ENCODE peak calls at places on chromosomes 16 and 17, in six cellular contexts. W, R, V, J, Y and K are unnamed samples.
A peak's percentile ranks its signal among the peaks of the same experiment; 100 is the strongest.

GRCh38 chr17:75031972-75032895 is 14.5 kb downstream of the ATP5PD start:
- DNase-seq in R (no peak), J (peak; percentile 43), Y (no peak), V (peak; percentile 79), W (peak; percentile 84), K (peak; percentile 68)

GRCh38 chr16:2919511-2920255 is 8.0 kb downstream of the FLYWCH1 start:
- DNase-seq in J (peak; percentile 89), Y (no peak), R (peak; percentile 76), W (peak; percentile 74), V (peak; percentile 74), K (peak; percentile 59)

GRCh38 chr16:69112285-69113129 is 7.1 kb downstream of the HAS3 start:
- DNase-seq in J (peak; percentile 90), Y (no peak), W (peak; percentile 25), R (peak; percentile 56), V (peak; percentile 46), K (peak; percentile 84)

GRCh38 chr17:66300956-66301355 is 1.5 kb upstream of the PRKCA start:
- DNase-seq in V (no peak), J (no peak), W (no peak), Y (no peak), R (no peak), K (no peak)

GRCh38 chr16:4488486-4488967 is 12.3 kb downstream of the HMOX2 start:
- DNase-seq in R (no peak), W (peak; percentile 20), Y (no peak), J (no peak), V (peak; percentile 64), K (no peak)

GRCh38 chr17:2262146-2262587 is 41.4 kb downstream of the SMG6 start:
- DNase-seq in W (peak; percentile 87), Y (no peak), J (peak; percentile 55), R (no peak), V (peak; percentile 66), K (no peak)

GRCh38 chr17:74513987-74514631 is 17.2 kb downstream of the CD300LB start:
- DNase-seq in Y (no peak), R (peak; percentile 36), J (peak; percentile 49), W (peak; percentile 31), V (peak; percentile 79), K (peak; percentile 67)

GRCh38 chr17:50863221-50863843 is 2.8 kb downstream of the TOB1 start:
- DNase-seq in W (no peak), R (no peak), V (peak; percentile 53), Y (no peak), J (peak; percentile 33), K (peak; percentile 75)

GRCh38 chr17:81129711-81130367 is 35.5 kb upstream of the PVALEF start:
- DNase-seq in V (no peak), J (no peak), Y (no peak), R (no peak), W (no peak), K (no peak)

DNA sequence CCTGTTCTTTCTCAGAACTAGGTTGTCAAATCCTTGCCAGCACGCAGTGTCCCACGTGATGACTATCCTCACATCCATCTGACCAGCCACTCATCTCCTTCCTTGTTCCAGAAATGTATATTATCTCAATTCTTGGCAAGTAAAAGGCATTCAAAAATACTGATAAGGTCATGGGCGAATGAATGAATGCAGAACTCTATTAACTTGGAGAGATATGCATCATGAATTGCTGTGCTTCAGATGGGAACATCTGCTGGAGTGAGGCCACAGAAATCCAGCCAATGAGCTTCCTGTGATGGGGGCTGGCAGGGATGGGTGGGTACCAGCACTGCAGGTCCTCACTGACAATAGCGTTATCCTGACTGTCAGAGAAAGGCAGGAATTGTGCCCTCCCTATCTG is 19.0 kb downstream of the FAHD1 start:
- DNase-seq in W (no peak), R (no peak), V (no peak), Y (no peak), J (no peak), K (no peak)
- H3K14ac ChIP-seq in W (no peak overlapping the region), R (no peak overlapping the region), V (no peak overlapping the region), Y (no peak overlapping the region), J (no peak overlapping the region), K (no peak overlapping the region)

DNA sequence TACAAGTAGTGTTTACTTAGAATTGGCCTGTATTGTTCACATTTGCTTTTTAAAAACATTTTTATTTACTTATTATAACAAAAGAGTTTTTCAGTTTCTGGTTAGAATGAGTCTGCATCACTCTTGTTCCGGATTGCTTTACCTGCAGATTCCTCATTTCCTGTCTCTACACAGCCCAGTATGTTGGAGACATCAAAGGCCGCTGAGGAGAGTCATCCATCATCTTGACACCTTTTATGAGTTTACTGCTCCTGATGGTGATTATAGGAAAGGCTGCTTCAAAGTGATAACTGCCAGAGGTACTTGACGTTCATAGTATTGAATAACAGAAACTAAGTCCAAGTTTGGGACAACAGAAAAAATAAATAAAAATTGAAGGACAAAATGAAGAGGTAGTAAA is 490.5 kb upstream of the CA10 start:
- DNase-seq in V (no peak), R (no peak), W (no peak), J (no peak), Y (no peak), K (no peak)
- H3K14ac ChIP-seq in V (no peak overlapping the region), R (no peak overlapping the region), W (no peak overlapping the region), J (no peak overlapping the region), Y (no peak overlapping the region), K (no peak overlapping the region)

DNA sequence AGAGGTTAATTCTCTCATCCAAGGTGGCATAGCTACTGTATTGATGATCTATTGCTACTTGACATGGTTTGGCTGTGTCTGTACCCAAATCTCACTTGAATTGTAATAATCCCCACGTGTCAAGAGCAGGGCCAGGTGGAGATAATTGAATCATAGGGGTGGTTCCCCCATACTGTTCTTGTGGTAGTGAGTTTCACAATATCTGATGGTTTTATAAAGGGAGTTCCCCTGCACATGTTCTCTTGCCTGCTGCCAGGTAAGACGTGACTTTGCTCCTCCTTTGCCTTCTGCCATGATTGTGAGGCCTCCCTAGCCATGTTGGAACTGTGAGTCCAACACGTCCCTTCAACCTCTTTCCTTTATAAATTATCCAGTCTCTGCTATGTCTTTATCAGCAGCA is 22.9 kb upstream of the CPPED1 start:
- DNase-seq in R (no peak), W (no peak), J (no peak), Y (no peak), V (no peak), K (no peak)
- H3K14ac ChIP-seq in R (no peak overlapping the region), W (no peak overlapping the region), J (no peak overlapping the region), Y (no peak overlapping the region), V (no peak overlapping the region), K (no peak overlapping the region)

GRCh38 chr17:76475302-76475701 is 7.9 kb downstream of the AANAT start:
- DNase-seq in W (no peak), R (no peak), J (no peak), Y (no peak), V (no peak), K (no peak)
- H3K14ac ChIP-seq in W (no peak overlapping the region), R (no peak overlapping the region), J (no peak overlapping the region), Y (no peak overlapping the region), V (no peak overlapping the region), K (no peak overlapping the region)

DNA sequence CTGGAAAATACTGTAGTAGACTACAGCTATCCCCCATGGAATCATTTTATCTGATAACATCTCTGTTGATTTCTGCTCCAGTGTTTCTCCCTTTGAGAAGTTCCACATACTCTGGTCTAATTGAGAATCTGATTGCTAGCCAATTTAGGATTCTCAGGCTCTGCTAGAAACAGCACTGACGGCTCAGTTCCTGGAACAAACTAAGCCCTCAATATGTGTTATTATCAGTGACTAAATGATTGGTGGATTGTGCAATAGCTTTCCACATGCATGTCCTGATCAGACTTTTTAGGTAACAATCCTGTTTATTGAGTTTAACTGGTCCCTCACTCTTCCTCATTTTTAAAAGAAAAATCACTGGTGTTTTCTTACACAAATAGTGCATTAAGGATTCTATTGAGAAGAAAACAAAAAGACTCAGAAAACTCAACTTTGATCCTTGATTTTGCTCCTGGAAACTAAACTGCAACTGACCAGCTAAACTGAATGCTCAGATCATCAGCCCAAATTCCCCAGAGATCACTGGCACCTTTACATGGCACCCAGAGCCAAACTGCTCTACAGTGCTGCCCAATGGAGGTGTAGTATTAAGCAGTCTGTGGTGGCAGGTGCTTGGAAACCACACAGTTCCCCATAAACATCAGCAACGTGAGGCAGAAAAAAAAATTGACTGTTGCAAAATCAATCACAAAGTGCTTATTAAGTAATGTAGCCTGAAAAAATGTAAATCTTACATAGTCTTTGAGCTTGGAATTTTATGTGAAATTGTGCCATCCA is 423.7 kb downstream of the TOX3 start:
- DNase-seq in J (peak; percentile 79), V (no peak), Y (no peak), W (no peak), R (no peak), K (no peak)
- H3K14ac ChIP-seq in J (no peak overlapping the region), V (no peak overlapping the region), Y (no peak overlapping the region), W (no peak overlapping the region), R (no peak overlapping the region), K (no peak overlapping the region)

GRCh38 chr16:14961405-14962186 is 13.2 kb upstream of the PDXDC1 start:
- DNase-seq in J (no peak), R (no peak), V (no peak), W (no peak), Y (no peak), K (no peak)
- H3K14ac ChIP-seq in J (no peak overlapping the region), R (no peak overlapping the region), V (no peak overlapping the region), W (no peak overlapping the region), Y (no peak overlapping the region), K (no peak overlapping the region)

GRCh38 chr16:71352466-71352865 is 6.1 kb upstream of the CALB2 start:
- DNase-seq in W (no peak), Y (no peak), V (no peak), R (no peak), J (no peak), K (peak; percentile 4)
- H3K14ac ChIP-seq in W (no peak overlapping the region), Y (no peak overlapping the region), V (no peak overlapping the region), R (no peak overlapping the region), J (no peak overlapping the region), K (no peak overlapping the region)

DNA sequence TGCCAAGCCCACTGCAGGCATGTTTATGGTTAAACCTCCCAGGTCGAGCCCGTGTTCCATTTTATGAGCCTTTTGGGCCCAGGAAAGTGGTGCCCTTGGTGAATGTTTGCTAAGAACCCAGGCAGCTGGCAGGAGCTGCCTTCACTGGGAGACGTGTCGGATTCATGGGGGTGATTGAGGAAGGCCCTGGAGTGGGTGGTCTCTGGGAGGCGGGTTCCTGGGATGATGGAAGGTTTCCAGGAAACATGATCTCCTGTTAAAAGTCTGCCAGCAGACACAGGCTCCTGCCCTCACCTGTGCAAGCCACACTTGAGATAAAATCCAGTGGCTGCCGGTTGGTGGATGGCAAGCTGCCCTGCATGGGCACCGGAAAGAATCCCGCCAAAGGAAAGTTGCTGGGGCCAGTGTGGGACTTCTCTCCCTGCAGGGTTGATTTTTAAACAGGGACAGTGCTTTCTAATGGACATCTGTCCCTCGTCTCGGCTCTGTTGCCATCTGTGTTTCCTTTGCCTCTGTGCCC is 189.0 kb upstream of the CIBAR2 start:
- DNase-seq in J (no peak), R (no peak), W (no peak), Y (no peak), V (no peak), K (no peak)
- H3K14ac ChIP-seq in J (no peak overlapping the region), R (no peak overlapping the region), W (no peak overlapping the region), Y (no peak overlapping the region), V (peak overlapping the region; percentile 92), K (no peak overlapping the region)

GRCh38 chr17:83051423-83052240 is 27.8 kb upstream of the METRNL start:
- DNase-seq in Y (peak; percentile 93), V (peak; percentile 96), R (peak; percentile 96), W (peak; percentile 95), J (peak; percentile 98), K (peak; percentile 99)
- H3K14ac ChIP-seq in Y (no peak overlapping the region), V (peak overlapping the region; percentile 73), R (peak overlapping the region; percentile 98), W (peak overlapping the region; percentile 99), J (peak overlapping the region; percentile 30), K (peak overlapping the region; percentile 85)